ENCODE peak calls at places on chromosomes 5 and 9, in eight cellular contexts. J is endothelial cell of umbilical vein, G is transverse colon, X is IMR-90, C is A549, O is heart left ventricle, Q is esophagus squamous epithelium, Y is Peyer's patch. Z is an unnamed sample. For H3K4me1, the result is how much of the 10 kb centered on the place peaks cover.

GRCh38 chr5:165526357-165526756 is 2020.9 kb downstream of the MAT2B start:
- DNase-seq in J (no peak), G (no peak), X (no peak), C (no peak), O (no peak), Q (no peak), Y (no peak), Z (no peak)

GRCh38 chr5:9376363-9377117 is 169.3 kb downstream of the SEMA5A start:
- DNase-seq in J (no peak), G (no peak), X (peak), C (no peak), O (no peak), Q (no peak), Y (no peak), Z (no peak)

GRCh38 chr9:112174965-112175795 is at the start of gene SUSD1:
- DNase-seq in J (peak), G (peak), X (no peak), C (peak), O (peak), Q (no peak), Y (no peak), Z (peak)

GRCh38 chr9:114288233-114289051 is 34.5 kb upstream of the ORM1 start:
- DNase-seq in J (no peak), G (peak), X (peak), C (peak), O (peak), Q (no peak), Y (peak), Z (peak)

GRCh38 chr9:16143947-16144890 is 591.4 kb downstream of the CCDC171 start:
- DNase-seq in J (no peak), G (no peak), X (no peak), C (no peak), O (no peak), Q (no peak), Y (no peak), Z (no peak)

GRCh38 chr9:113289091-113289490 is 13.6 kb downstream of the PRPF4 start:
- DNase-seq in J (peak), G (peak), X (no peak), C (no peak), O (no peak), Q (no peak), Y (no peak), Z (no peak)

GRCh38 chr9:134360897-134361296 is 34.6 kb downstream of the RXRA start:
- DNase-seq in J (peak), G (no peak), X (no peak), C (no peak), O (peak), Q (no peak), Y (peak), Z (no peak)

GRCh38 chr5:175872287-175873089 is 1.1 kb downstream of the CPLX2 start:
- DNase-seq in J (no peak), G (no peak), X (no peak), C (peak), O (no peak), Q (no peak), Y (no peak), Z (no peak)

GRCh38 chr9:9790216-9790872 is 822.5 kb downstream of the PTPRD start:
- DNase-seq in J (peak), G (peak), X (no peak), C (peak), O (no peak), Q (no peak), Y (no peak), Z (no peak)

GRCh38 chr9:38031594-38031993 is 37.4 kb downstream of the SHB start:
- DNase-seq in J (no peak), G (no peak), X (no peak), C (no peak), O (no peak), Q (no peak), Y (no peak), Z (no peak)

GRCh38 chr9:121650220-121651013 is 1.0 kb upstream of the DAB2IP start:
- DNase-seq in J (peak), G (peak), X (peak), C (peak), O (peak), Q (no peak), Y (peak), Z (no peak)

GRCh38 chr9:37916471-37917314 is 12.8 kb upstream of the SLC25A51 start:
- DNase-seq in J (peak), G (no peak), X (no peak), C (no peak), O (no peak), Q (no peak), Y (no peak), Z (no peak)

GRCh38 chr5:136840601-136841000 is 475.3 kb upstream of the TRPC7 start:
- DNase-seq in J (no peak), G (no peak), X (no peak), C (no peak), O (no peak), Q (no peak), Y (no peak), Z (no peak)

GRCh38 chr5:156147948-156148285 is 179.0 kb upstream of the SGCD start:
- DNase-seq in J (no peak), G (no peak), X (peak), C (no peak), O (no peak), Q (no peak), Y (no peak), Z (no peak)

GRCh38 chr5:178382689-178383276 is 150.2 kb upstream of the PHYKPL start:
- DNase-seq in J (no peak), G (no peak), X (no peak), C (no peak), O (no peak), Q (no peak), Y (peak), Z (no peak)

GRCh38 chr5:39256472-39256871 is 37.1 kb upstream of the FYB1 start:
- DNase-seq in J (peak), G (peak), X (peak), C (peak), O (no peak), Q (no peak), Y (no peak), Z (no peak)

DNA sequence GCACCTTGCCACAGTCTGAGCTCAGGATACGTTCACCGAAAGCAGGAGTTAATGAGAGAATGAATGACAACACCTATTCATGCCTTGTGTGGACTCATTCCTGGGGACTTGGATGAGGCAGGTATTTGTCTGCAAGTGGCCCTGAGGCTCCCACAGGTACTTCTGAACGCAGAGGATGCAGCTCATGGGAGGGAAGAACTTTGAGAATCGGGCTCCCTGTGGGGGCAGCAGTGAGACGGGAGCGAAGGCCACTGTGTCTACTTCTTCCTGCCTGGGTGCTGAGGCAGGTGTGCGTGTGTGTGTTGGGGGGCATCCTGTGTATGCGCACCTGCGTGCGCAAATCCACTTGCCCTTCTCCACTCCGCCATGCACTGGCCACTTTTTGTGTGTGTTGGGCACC is 42.2 kb downstream of the PTPN3 start:
- DNase-seq in J (no peak), G (no peak), X (no peak), C (no peak), O (no peak), Q (no peak), Y (no peak), Z (no peak)
- TF ChIP-seq CTCF in J (no peak), G (no peak), X (no peak), C (no peak), O (no peak), Q (no peak), Y (no peak), Z (no peak)

GRCh38 chr9:73151653-73152382 is at the start of gene ANXA1:
- DNase-seq in J (peak), G (no peak), X (peak), C (peak), O (no peak), Q (no peak), Y (no peak), Z (no peak)
- TF ChIP-seq POLR2A in J (peak), G (peak), X (peak), C (no peak), O (no peak), Q (peak), Y (peak), Z (peak)

GRCh38 chr9:100579665-100580064 is 1.8 kb downstream of the CAVIN4 start:
- DNase-seq in J (no peak), G (no peak), X (peak), C (no peak), O (no peak), Q (no peak), Y (no peak), Z (no peak)
- H3K4me1 ChIP-seq in J (under half), G (under half), X (under half), C (under half), O (under half), Q (under half), Y (under half), Z (under half)

DNA sequence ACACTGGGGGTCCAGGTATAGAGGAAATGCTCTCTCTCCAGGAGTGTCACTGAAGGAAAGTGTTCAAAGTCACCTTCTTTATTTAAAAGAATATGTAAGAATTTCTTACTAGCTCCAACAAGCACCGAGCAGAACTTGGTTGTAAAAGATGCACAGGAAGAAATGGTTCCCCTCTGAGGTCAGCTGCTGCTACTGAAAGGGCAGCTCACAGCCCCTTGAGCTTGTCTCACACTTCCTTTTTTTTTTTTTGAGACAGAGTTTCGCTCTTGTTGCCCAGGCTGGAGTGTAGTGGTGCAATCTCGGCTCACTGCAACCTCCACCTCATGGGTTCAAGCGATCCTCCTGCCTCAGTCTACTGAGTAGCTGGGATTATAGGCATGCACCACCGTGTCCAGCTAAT is 77.2 kb downstream of the PRRT1B start:
- DNase-seq in J (no peak), G (no peak), X (no peak), C (no peak), O (no peak), Q (no peak), Y (no peak), Z (no peak)
- TF ChIP-seq CTCF in J (no peak), G (no peak), X (no peak), C (no peak), O (no peak), Q (no peak), Y (no peak), Z (no peak)

GRCh38 chr5:180809403-180810209 is 7.0 kb upstream of the MGAT1 start:
- DNase-seq in J (peak), G (peak), X (peak), C (peak), O (peak), Q (peak), Y (no peak), Z (peak)
- TF ChIP-seq POLR2A in J (no peak), G (peak), X (no peak), C (peak), O (no peak), Q (peak), Y (no peak), Z (no peak)

GRCh38 chr9:7305677-7306076 is 493.9 kb downstream of the DMAC1 start:
- DNase-seq in J (no peak), G (no peak), X (no peak), C (no peak), O (no peak), Q (no peak), Y (no peak), Z (no peak)
- H3K4me1 ChIP-seq in J (under half), G (under half), X (under half), C (under half), O (under half), Q (under half), Y (under half), Z (under half)

GRCh38 chr5:120086081-120086480 is 378.0 kb upstream of the PRR16 start:
- DNase-seq in J (no peak), G (no peak), X (peak), C (no peak), O (no peak), Q (no peak), Y (no peak), Z (no peak)

GRCh38 chr5:120083851-120084615 is 380.1 kb upstream of the PRR16 start:
- DNase-seq in J (no peak), G (no peak), X (peak), C (no peak), O (no peak), Q (no peak), Y (no peak), Z (no peak)

GRCh38 chr5:120082316-120083068 is 381.6 kb upstream of the PRR16 start:
- DNase-seq in J (no peak), G (no peak), X (no peak), C (no peak), O (no peak), Q (no peak), Y (no peak), Z (no peak)
- TF ChIP-seq CTCF in J (no peak), G (no peak), X (peak), C (no peak), O (peak), Q (no peak), Y (no peak), Z (no peak)